ENCODE peak calls at places on chromosomes 16 and 17, in nine cellular contexts. Y is kidney glomerular epithelial cell; F is activated CD4-positive, alpha-beta T cell treated with anti-CD3 and anti-CD28 coated beads, Interleukin-2, amount 50 U/mL, for 24 hours; S is iPS DF 6.9; O is heart left ventricle; Z is natural killer cell; Q is NCI-H460; C is head of caudate nucleus; R is NCI-H1105 treated with DMSO at 0.1 percent for 48 hours. D is an unnamed sample.

GRCh38 chr17:78202666-78203065 is 11.4 kb upstream of the BIRC5 start:
- DNase-seq in S (no peak), R (no peak), Y (no peak), C (no peak), O (no peak), Q (no peak), Z (no peak), F (no peak), D (no peak)

GRCh38 chr16:24652803-24653202 is 76.6 kb upstream of the TNRC6A start:
- DNase-seq in Z (no peak), F (no peak), S (no peak), C (no peak), R (no peak), Q (no peak), Y (no peak), O (no peak), D (no peak)

GRCh38 chr17:71251276-71251675 is 869.5 kb upstream of the SOX9 start:
- DNase-seq in S (no peak), R (no peak), Y (no peak), Z (no peak), Q (no peak), C (no peak), O (no peak), F (no peak), D (no peak)

GRCh38 chr17:49637050-49637449 is 40.8 kb downstream of the SPOP start:
- DNase-seq in F (no peak), O (no peak), Y (peak), Z (no peak), R (no peak), S (no peak), Q (no peak), C (no peak), D (no peak)

GRCh38 chr16:70594569-70594968 is 51.8 kb upstream of the IL34 start:
- DNase-seq in F (no peak), Y (no peak), O (peak), R (no peak), S (no peak), C (no peak), Q (no peak), Z (no peak), D (no peak)

GRCh38 chr16:10385725-10386516 is at the start of gene ATF7IP2:
- DNase-seq in R (no peak), O (peak), Y (peak), Q (peak), F (peak), C (peak), Z (peak), S (peak), D (peak)

GRCh38 chr16:81744911-81745310 is 34.2 kb upstream of the PLCG2 start:
- DNase-seq in R (no peak), O (no peak), S (no peak), Q (no peak), C (no peak), Y (no peak), F (no peak), Z (no peak), D (no peak)

GRCh38 chr17:35742496-35742895 is 10.5 kb downstream of the GAS2L2 start:
- DNase-seq in Y (no peak), R (no peak), S (no peak), O (no peak), Z (no peak), Q (no peak), C (no peak), F (no peak), D (no peak)

GRCh38 chr16:64206877-64207276 is 915.0 kb downstream of the CDH11 start:
- DNase-seq in O (peak), F (no peak), Y (no peak), C (no peak), Z (no peak), S (no peak), R (no peak), Q (no peak), D (no peak)

GRCh38 chr16:59249049-59249448 is 514.9 kb upstream of the GOT2 start:
- DNase-seq in Z (no peak), Q (peak), C (no peak), R (no peak), F (no peak), Y (no peak), O (no peak), S (peak), D (peak)

GRCh38 chr16:61042736-61043135 is 993.5 kb downstream of the CDH8 start:
- DNase-seq in O (no peak), R (no peak), C (no peak), Z (no peak), Y (no peak), F (no peak), Q (no peak), S (no peak), D (peak)

GRCh38 chr17:57899391-57899790 is 49.5 kb upstream of the MRPS23 start:
- DNase-seq in O (no peak), Y (no peak), C (no peak), Z (no peak), Q (no peak), S (no peak), F (no peak), R (no peak), D (no peak)

GRCh38 chr16:80317132-80318098 is 223.4 kb upstream of the DYNLRB2 start:
- DNase-seq in Y (no peak), R (no peak), F (no peak), O (no peak), C (no peak), Q (peak), S (no peak), Z (no peak), D (peak)

GRCh38 chr17:79704691-79705090 is 26.1 kb upstream of the ENPP7 start:
- DNase-seq in Z (no peak), Y (no peak), F (no peak), R (no peak), Q (no peak), O (no peak), C (no peak), S (no peak), D (no peak)

GRCh38 chr17:64016248-64016784 is 4.1 kb downstream of the ICAM2 start:
- DNase-seq in S (no peak), F (no peak), R (no peak), Q (no peak), O (no peak), Z (no peak), C (no peak), Y (no peak), D (no peak)

GRCh38 chr17:77528516-77529327 is 388.0 kb downstream of the SEC14L1 start:
- DNase-seq in Y (no peak), F (no peak), Q (no peak), S (no peak), O (peak), C (peak), Z (no peak), R (peak), D (peak)

GRCh38 chr17:73255671-73256181 is 6.0 kb downstream of the CPSF4L start:
- DNase-seq in Y (peak), C (peak), F (peak), Q (no peak), R (peak), Z (peak), S (peak), O (peak), D (peak)

GRCh38 chr16:59154295-59154694 is 420.2 kb upstream of the GOT2 start:
- DNase-seq in S (no peak), R (no peak), Z (no peak), O (no peak), C (no peak), F (no peak), Q (no peak), Y (no peak), D (no peak)